ENCODE peak calls at places on chromosome X, in nine cellular contexts. One of them, this sample, is unnamed.

GRCh38 chrX:139823806-139824205 is 109.0 kb downstream of the ATP11C start:
- DNase-seq in CD4-positive, alpha-beta memory T cell: no peak
- DNase-seq in pancreas: no peak
- DNase-seq in right atrium auricular region: no peak
- DNase-seq in aorta: peak
- DNase-seq in HCT116: no peak
- DNase-seq in Panc1: no peak
- DNase-seq in GM23338: no peak
- DNase-seq in RWPE1: no peak
- DNase-seq in this sample: no peak

GRCh38 chrX:134599173-134599914 is 58.9 kb downstream of the PLAC1 start:
- DNase-seq in RWPE1: no peak
- DNase-seq in pancreas: no peak
- DNase-seq in CD4-positive, alpha-beta memory T cell: no peak
- DNase-seq in right atrium auricular region: no peak
- DNase-seq in aorta: no peak
- DNase-seq in Panc1: no peak
- DNase-seq in GM23338: no peak
- DNase-seq in HCT116: no peak
- DNase-seq in this sample: no peak

GRCh38 chrX:102712967-102713677 is 874 bp downstream of the GPRASP2 start:
- DNase-seq in pancreas: peak
- DNase-seq in RWPE1: peak
- DNase-seq in HCT116: no peak
- DNase-seq in aorta: peak
- DNase-seq in Panc1: peak
- DNase-seq in right atrium auricular region: peak
- DNase-seq in CD4-positive, alpha-beta memory T cell: no peak
- DNase-seq in GM23338: peak
- DNase-seq in this sample: no peak

GRCh38 chrX:10033360-10034007 is 66.3 kb downstream of the CLDN34 start:
- DNase-seq in CD4-positive, alpha-beta memory T cell: no peak
- DNase-seq in RWPE1: no peak
- DNase-seq in aorta: no peak
- DNase-seq in GM23338: no peak
- DNase-seq in Panc1: no peak
- DNase-seq in HCT116: no peak
- DNase-seq in pancreas: no peak
- DNase-seq in right atrium auricular region: no peak
- DNase-seq in this sample: no peak

GRCh38 chrX:150774798-150775568 is 81.8 kb downstream of the MTMR1 start:
- DNase-seq in aorta: no peak
- DNase-seq in pancreas: no peak
- DNase-seq in CD4-positive, alpha-beta memory T cell: no peak
- DNase-seq in RWPE1: no peak
- DNase-seq in right atrium auricular region: peak
- DNase-seq in GM23338: no peak
- DNase-seq in Panc1: no peak
- DNase-seq in HCT116: no peak
- DNase-seq in this sample: no peak

GRCh38 chrX:132488819-132489255 is at the start of gene MBNL3:
- DNase-seq in GM23338: peak
- DNase-seq in right atrium auricular region: peak
- DNase-seq in Panc1: no peak
- DNase-seq in CD4-positive, alpha-beta memory T cell: peak
- DNase-seq in aorta: peak
- DNase-seq in RWPE1: no peak
- DNase-seq in HCT116: no peak
- DNase-seq in pancreas: peak
- DNase-seq in this sample: no peak

GRCh38 chrX:150790021-150790420 is 96.8 kb downstream of the MTMR1 start:
- DNase-seq in right atrium auricular region: no peak
- DNase-seq in GM23338: no peak
- DNase-seq in RWPE1: no peak
- DNase-seq in HCT116: no peak
- DNase-seq in CD4-positive, alpha-beta memory T cell: no peak
- DNase-seq in pancreas: no peak
- DNase-seq in Panc1: no peak
- DNase-seq in aorta: no peak
- DNase-seq in this sample: no peak

GRCh38 chrX:78375894-78376293 is 48.5 kb upstream of the CYSLTR1 start:
- DNase-seq in pancreas: no peak
- DNase-seq in Panc1: no peak
- DNase-seq in CD4-positive, alpha-beta memory T cell: no peak
- DNase-seq in RWPE1: no peak
- DNase-seq in right atrium auricular region: no peak
- DNase-seq in GM23338: peak
- DNase-seq in aorta: no peak
- DNase-seq in HCT116: no peak
- DNase-seq in this sample: peak

GRCh38 chrX:116031331-116031730 is 139.2 kb upstream of the AGTR2 start:
- DNase-seq in RWPE1: no peak
- DNase-seq in aorta: no peak
- DNase-seq in HCT116: no peak
- DNase-seq in GM23338: no peak
- DNase-seq in Panc1: no peak
- DNase-seq in pancreas: no peak
- DNase-seq in CD4-positive, alpha-beta memory T cell: no peak
- DNase-seq in right atrium auricular region: no peak
- DNase-seq in this sample: no peak

GRCh38 chrX:46865281-46865680 is 28.4 kb downstream of the RP2 start:
- DNase-seq in GM23338: no peak
- DNase-seq in Panc1: peak
- DNase-seq in aorta: no peak
- DNase-seq in RWPE1: peak
- DNase-seq in HCT116: no peak
- DNase-seq in CD4-positive, alpha-beta memory T cell: no peak
- DNase-seq in pancreas: no peak
- DNase-seq in right atrium auricular region: no peak
- DNase-seq in this sample: no peak

GRCh38 chrX:133921764-133922389 is 63.5 kb downstream of the GPC3 start:
- DNase-seq in GM23338: peak
- DNase-seq in pancreas: peak
- DNase-seq in CD4-positive, alpha-beta memory T cell: no peak
- DNase-seq in RWPE1: peak
- DNase-seq in Panc1: peak
- DNase-seq in right atrium auricular region: no peak
- DNase-seq in HCT116: peak
- DNase-seq in aorta: no peak
- DNase-seq in this sample: no peak

GRCh38 chrX:154373340-154374306 is 811 bp downstream of the FLNA start:
- DNase-seq in right atrium auricular region: peak
- DNase-seq in CD4-positive, alpha-beta memory T cell: no peak
- DNase-seq in RWPE1: peak
- DNase-seq in aorta: peak
- DNase-seq in pancreas: peak
- DNase-seq in GM23338: peak
- DNase-seq in Panc1: peak
- DNase-seq in HCT116: peak
- DNase-seq in this sample: no peak

GRCh38 chrX:91435465-91435864 is 826 bp downstream of the PABPC5 start:
- DNase-seq in RWPE1: no peak
- DNase-seq in CD4-positive, alpha-beta memory T cell: no peak
- DNase-seq in pancreas: no peak
- DNase-seq in right atrium auricular region: no peak
- DNase-seq in HCT116: no peak
- DNase-seq in Panc1: no peak
- DNase-seq in GM23338: peak
- DNase-seq in aorta: no peak
- DNase-seq in this sample: no peak

GRCh38 chrX:91434351-91435168 is at the start of gene PABPC5:
- DNase-seq in GM23338: peak
- DNase-seq in right atrium auricular region: peak
- DNase-seq in HCT116: no peak
- DNase-seq in pancreas: peak
- DNase-seq in Panc1: no peak
- DNase-seq in aorta: peak
- DNase-seq in RWPE1: no peak
- DNase-seq in CD4-positive, alpha-beta memory T cell: no peak
- DNase-seq in this sample: no peak
- H3K27ac ChIP-seq in GM23338: no peak
- H3K27ac ChIP-seq in right atrium auricular region: peak
- H3K27ac ChIP-seq in HCT116: no peak
- H3K27ac ChIP-seq in pancreas: peak
- H3K27ac ChIP-seq in Panc1: no peak
- H3K27ac ChIP-seq in aorta: no peak
- H3K27ac ChIP-seq in RWPE1: no peak
- H3K27ac ChIP-seq in CD4-positive, alpha-beta memory T cell: no peak
- H3K27ac ChIP-seq in this sample: no peak

DNA sequence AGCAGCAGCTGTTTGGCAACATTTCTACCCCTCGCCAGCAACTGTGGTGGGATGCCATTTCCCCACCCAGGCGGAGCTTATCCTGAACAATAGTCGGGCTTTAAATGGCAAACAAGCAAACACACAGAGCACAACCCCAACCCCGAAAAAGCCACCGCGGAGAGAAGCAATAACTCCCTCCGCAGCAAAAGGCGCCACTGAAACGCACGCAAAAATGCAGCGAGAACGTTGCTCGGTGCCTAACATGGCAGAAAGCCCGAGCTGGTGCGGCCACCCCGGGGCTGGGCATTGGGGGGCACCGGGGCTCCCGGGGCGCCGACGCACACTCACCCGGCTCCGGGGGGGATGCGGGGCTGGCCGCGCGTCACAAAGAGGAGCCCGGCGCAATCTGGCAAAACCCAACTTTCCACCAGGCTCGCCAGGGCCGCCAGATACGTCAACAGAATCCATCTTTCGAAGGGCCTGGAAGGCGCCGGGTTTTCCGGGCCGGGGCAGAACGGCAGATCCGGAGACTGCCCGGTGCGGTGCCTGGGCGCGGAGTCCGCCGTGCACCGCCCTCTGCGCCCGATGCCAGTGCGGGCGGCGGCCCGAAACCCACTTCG is 818 bp downstream of the RAI2 start:
- DNase-seq in CD4-positive, alpha-beta memory T cell: no peak
- DNase-seq in pancreas: peak
- DNase-seq in aorta: peak
- DNase-seq in right atrium auricular region: no peak
- DNase-seq in HCT116: no peak
- DNase-seq in GM23338: peak
- DNase-seq in RWPE1: no peak
- DNase-seq in Panc1: no peak
- DNase-seq in this sample: no peak
- H3K27ac ChIP-seq in CD4-positive, alpha-beta memory T cell: no peak
- H3K27ac ChIP-seq in pancreas: peak
- H3K27ac ChIP-seq in aorta: no peak
- H3K27ac ChIP-seq in right atrium auricular region: peak
- H3K27ac ChIP-seq in HCT116: no peak
- H3K27ac ChIP-seq in GM23338: no peak
- H3K27ac ChIP-seq in RWPE1: no peak
- H3K27ac ChIP-seq in Panc1: no peak
- H3K27ac ChIP-seq in this sample: no peak

DNA sequence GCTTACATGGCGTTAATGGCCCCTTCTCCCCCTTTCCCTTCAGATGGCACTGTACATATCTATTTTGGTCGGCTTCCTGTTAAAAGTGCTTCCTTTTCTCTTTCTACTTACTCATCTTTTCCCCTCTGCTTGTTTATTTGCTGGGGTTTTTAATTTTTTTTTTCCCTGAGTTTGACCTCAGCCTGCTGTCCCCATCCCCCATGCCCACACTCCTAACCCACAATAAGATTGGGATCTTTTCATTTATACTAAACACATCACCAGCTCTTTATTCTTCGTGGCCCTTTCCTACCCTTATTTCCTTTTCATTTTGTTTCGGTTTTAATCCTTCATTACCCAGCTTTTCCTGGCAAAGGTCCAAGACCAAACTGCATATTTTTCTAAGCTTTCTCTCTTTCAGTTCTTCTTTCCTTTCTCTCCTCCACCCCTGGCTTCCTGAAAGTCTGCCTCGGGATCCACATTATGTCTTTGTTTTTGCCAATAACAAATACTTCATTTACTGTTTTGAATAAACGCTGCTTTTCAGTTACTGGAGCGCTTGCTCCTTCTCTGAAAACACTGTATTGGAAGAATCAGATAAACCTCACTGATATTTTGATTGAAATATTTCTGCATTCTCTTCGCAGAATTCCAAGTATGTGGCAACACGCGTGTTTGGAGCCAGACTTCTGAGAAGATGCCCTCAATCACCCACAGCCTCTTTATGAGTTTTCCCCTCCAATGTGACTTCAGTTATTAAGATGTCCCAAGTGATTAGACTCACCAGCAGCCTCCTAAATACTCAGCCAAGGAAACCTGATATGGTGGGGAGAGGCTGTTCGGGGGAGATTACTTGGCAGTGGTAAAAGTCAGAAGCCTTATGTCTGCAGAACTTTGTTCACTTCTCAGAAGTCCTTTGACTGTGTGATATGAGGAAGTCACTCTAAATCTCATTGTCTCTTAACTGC is 151.8 kb upstream of the USP9X start:
- DNase-seq in HCT116: no peak
- DNase-seq in CD4-positive, alpha-beta memory T cell: peak
- DNase-seq in right atrium auricular region: no peak
- DNase-seq in Panc1: no peak
- DNase-seq in pancreas: no peak
- DNase-seq in GM23338: no peak
- DNase-seq in aorta: no peak
- DNase-seq in RWPE1: no peak
- DNase-seq in this sample: no peak
- H3K27ac ChIP-seq in HCT116: no peak
- H3K27ac ChIP-seq in CD4-positive, alpha-beta memory T cell: peak
- H3K27ac ChIP-seq in right atrium auricular region: peak
- H3K27ac ChIP-seq in Panc1: no peak
- H3K27ac ChIP-seq in pancreas: peak
- H3K27ac ChIP-seq in GM23338: no peak
- H3K27ac ChIP-seq in aorta: no peak
- H3K27ac ChIP-seq in RWPE1: no peak
- H3K27ac ChIP-seq in this sample: no peak

GRCh38 chrX:12227412-12228041 is 89.3 kb downstream of the FRMPD4 start:
- DNase-seq in RWPE1: no peak
- DNase-seq in right atrium auricular region: no peak
- DNase-seq in HCT116: no peak
- DNase-seq in GM23338: no peak
- DNase-seq in aorta: no peak
- DNase-seq in Panc1: no peak
- DNase-seq in CD4-positive, alpha-beta memory T cell: no peak
- DNase-seq in pancreas: no peak
- DNase-seq in this sample: no peak

GRCh38 chrX:12228862-12229261 is 90.6 kb downstream of the FRMPD4 start:
- DNase-seq in pancreas: no peak
- DNase-seq in CD4-positive, alpha-beta memory T cell: no peak
- DNase-seq in right atrium auricular region: no peak
- DNase-seq in Panc1: no peak
- DNase-seq in GM23338: no peak
- DNase-seq in RWPE1: no peak
- DNase-seq in aorta: no peak
- DNase-seq in HCT116: no peak
- DNase-seq in this sample: no peak

GRCh38 chrX:12223650-12224049 is 85.4 kb downstream of the FRMPD4 start:
- DNase-seq in GM23338: no peak
- DNase-seq in pancreas: no peak
- DNase-seq in right atrium auricular region: no peak
- DNase-seq in aorta: no peak
- DNase-seq in RWPE1: peak
- DNase-seq in Panc1: no peak
- DNase-seq in HCT116: no peak
- DNase-seq in CD4-positive, alpha-beta memory T cell: no peak
- DNase-seq in this sample: peak

DNA sequence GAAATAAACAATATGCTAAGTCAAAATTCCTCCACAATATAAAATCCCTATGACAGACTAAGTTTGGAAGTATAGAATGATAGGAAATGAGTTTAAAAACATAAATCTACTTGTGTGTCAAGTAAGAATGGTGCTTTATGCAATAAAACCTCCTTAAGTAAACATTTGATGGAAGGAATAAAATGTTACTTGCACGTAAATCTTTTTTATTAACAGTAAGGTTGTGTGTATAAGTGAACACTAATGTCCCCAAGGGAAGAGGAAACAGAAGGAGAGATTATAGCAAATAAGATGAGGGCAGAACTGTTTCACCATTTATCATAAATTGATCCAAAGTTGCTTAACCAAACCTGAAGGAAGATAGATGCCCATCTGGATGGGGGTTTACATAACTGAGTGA is 86.8 kb downstream of the FRMPD4 start:
- DNase-seq in right atrium auricular region: no peak
- DNase-seq in aorta: no peak
- DNase-seq in HCT116: no peak
- DNase-seq in GM23338: no peak
- DNase-seq in Panc1: no peak
- DNase-seq in pancreas: no peak
- DNase-seq in CD4-positive, alpha-beta memory T cell: no peak
- DNase-seq in RWPE1: no peak
- DNase-seq in this sample: no peak
- H3K27ac ChIP-seq in right atrium auricular region: no peak
- H3K27ac ChIP-seq in aorta: no peak
- H3K27ac ChIP-seq in HCT116: no peak
- H3K27ac ChIP-seq in GM23338: no peak
- H3K27ac ChIP-seq in Panc1: no peak
- H3K27ac ChIP-seq in pancreas: no peak
- H3K27ac ChIP-seq in CD4-positive, alpha-beta memory T cell: no peak
- H3K27ac ChIP-seq in RWPE1: no peak
- H3K27ac ChIP-seq in this sample: no peak

This sample was measured in epithelial cell of prostate.